ENCODE peak calls at places on chromosomes 13 and 19, in nine cellular contexts. One of them, this sample, is unnamed.
A peak's percentile ranks its signal among the peaks of the same experiment; 100 is the strongest.

GRCh38 chr19:18349524-18350128 is 9.2 kb downstream of the PGPEP1 start:
- DNase-seq in cardiac muscle cell: peak; percentile 76
- DNase-seq in breast epithelium: no peak
- DNase-seq in effector memory CD4-positive, alpha-beta T cell: no peak
- DNase-seq in left ventricle myocardium inferior: no peak
- DNase-seq in fibroblast of lung: peak; percentile 69
- DNase-seq in mammary epithelial cell: peak; percentile 39
- DNase-seq in mesenchymal stem cell: peak; percentile 61
- DNase-seq in tibial artery: no peak
- DNase-seq in this sample: peak; percentile 55

GRCh38 chr19:34556500-34556899 is 74.9 kb downstream of the WTIP start:
- DNase-seq in cardiac muscle cell: peak; percentile 50
- DNase-seq in breast epithelium: no peak
- DNase-seq in effector memory CD4-positive, alpha-beta T cell: no peak
- DNase-seq in left ventricle myocardium inferior: no peak
- DNase-seq in fibroblast of lung: no peak
- DNase-seq in mammary epithelial cell: peak; percentile 14
- DNase-seq in mesenchymal stem cell: no peak
- DNase-seq in tibial artery: no peak
- DNase-seq in this sample: peak; percentile 56

GRCh38 chr13:98746968-98747367 is 5.5 kb downstream of the SLC15A1 start:
- DNase-seq in cardiac muscle cell: peak; percentile 18
- DNase-seq in breast epithelium: no peak
- DNase-seq in effector memory CD4-positive, alpha-beta T cell: no peak
- DNase-seq in left ventricle myocardium inferior: no peak
- DNase-seq in fibroblast of lung: no peak
- DNase-seq in mammary epithelial cell: peak; percentile 37
- DNase-seq in mesenchymal stem cell: peak; percentile 37
- DNase-seq in tibial artery: no peak
- DNase-seq in this sample: no peak

GRCh38 chr19:6196361-6196760 is 60.9 kb downstream of the ACSBG2 start:
- DNase-seq in cardiac muscle cell: no peak
- DNase-seq in breast epithelium: no peak
- DNase-seq in effector memory CD4-positive, alpha-beta T cell: no peak
- DNase-seq in left ventricle myocardium inferior: no peak
- DNase-seq in fibroblast of lung: no peak
- DNase-seq in mammary epithelial cell: no peak
- DNase-seq in mesenchymal stem cell: no peak
- DNase-seq in tibial artery: no peak
- DNase-seq in this sample: no peak

GRCh38 chr13:97107815-97108534 is 113.7 kb upstream of the OXGR1 start:
- DNase-seq in cardiac muscle cell: peak; percentile 56
- DNase-seq in breast epithelium: peak; percentile 70
- DNase-seq in effector memory CD4-positive, alpha-beta T cell: no peak
- DNase-seq in left ventricle myocardium inferior: no peak
- DNase-seq in fibroblast of lung: no peak
- DNase-seq in mammary epithelial cell: no peak
- DNase-seq in mesenchymal stem cell: no peak
- DNase-seq in tibial artery: no peak
- DNase-seq in this sample: no peak

GRCh38 chr13:68816715-68817114 is 1290.9 kb upstream of the ATXN8OS start:
- DNase-seq in cardiac muscle cell: no peak
- DNase-seq in breast epithelium: no peak
- DNase-seq in effector memory CD4-positive, alpha-beta T cell: no peak
- DNase-seq in left ventricle myocardium inferior: no peak
- DNase-seq in fibroblast of lung: no peak
- DNase-seq in mammary epithelial cell: no peak
- DNase-seq in mesenchymal stem cell: no peak
- DNase-seq in tibial artery: no peak
- DNase-seq in this sample: no peak

GRCh38 chr13:29849731-29850212 is 645 bp downstream of the UBL3 start:
- DNase-seq in cardiac muscle cell: peak; percentile 54
- DNase-seq in breast epithelium: peak; percentile 66
- DNase-seq in effector memory CD4-positive, alpha-beta T cell: peak; percentile 24
- DNase-seq in left ventricle myocardium inferior: peak; percentile 45
- DNase-seq in fibroblast of lung: peak; percentile 46
- DNase-seq in mammary epithelial cell: peak; percentile 69
- DNase-seq in mesenchymal stem cell: peak; percentile 84
- DNase-seq in tibial artery: peak; percentile 80
- DNase-seq in this sample: peak; percentile 29

GRCh38 chr19:17703823-17704463 is 15.3 kb upstream of the MAP1S start:
- DNase-seq in cardiac muscle cell: peak; percentile 65
- DNase-seq in breast epithelium: no peak
- DNase-seq in effector memory CD4-positive, alpha-beta T cell: peak; percentile 59
- DNase-seq in left ventricle myocardium inferior: no peak
- DNase-seq in fibroblast of lung: peak; percentile 36
- DNase-seq in mammary epithelial cell: peak; percentile 32
- DNase-seq in mesenchymal stem cell: no peak
- DNase-seq in tibial artery: no peak
- DNase-seq in this sample: peak; percentile 49

GRCh38 chr19:19338082-19338481 is 17.5 kb downstream of the MAU2 start:
- DNase-seq in cardiac muscle cell: no peak
- DNase-seq in breast epithelium: no peak
- DNase-seq in effector memory CD4-positive, alpha-beta T cell: no peak
- DNase-seq in left ventricle myocardium inferior: no peak
- DNase-seq in fibroblast of lung: peak; percentile 18
- DNase-seq in mammary epithelial cell: peak; percentile 78
- DNase-seq in mesenchymal stem cell: no peak
- DNase-seq in tibial artery: no peak
- DNase-seq in this sample: no peak

GRCh38 chr13:66618702-66619101 is 611.4 kb downstream of the PCDH9 start:
- DNase-seq in cardiac muscle cell: peak; percentile 62
- DNase-seq in breast epithelium: no peak
- DNase-seq in effector memory CD4-positive, alpha-beta T cell: no peak
- DNase-seq in left ventricle myocardium inferior: no peak
- DNase-seq in fibroblast of lung: peak; percentile 72
- DNase-seq in mammary epithelial cell: peak; percentile 14
- DNase-seq in mesenchymal stem cell: peak; percentile 60
- DNase-seq in tibial artery: no peak
- DNase-seq in this sample: no peak

GRCh38 chr19:58559275-58560006 is 1.0 kb upstream of the UBE2M start:
- DNase-seq in cardiac muscle cell: peak; percentile 95
- DNase-seq in breast epithelium: peak; percentile 87
- DNase-seq in effector memory CD4-positive, alpha-beta T cell: peak; percentile 51
- DNase-seq in left ventricle myocardium inferior: peak; percentile 90
- DNase-seq in fibroblast of lung: peak; percentile 92
- DNase-seq in mammary epithelial cell: peak; percentile 77
- DNase-seq in mesenchymal stem cell: peak; percentile 95
- DNase-seq in tibial artery: peak; percentile 97
- DNase-seq in this sample: peak; percentile 95

DNA sequence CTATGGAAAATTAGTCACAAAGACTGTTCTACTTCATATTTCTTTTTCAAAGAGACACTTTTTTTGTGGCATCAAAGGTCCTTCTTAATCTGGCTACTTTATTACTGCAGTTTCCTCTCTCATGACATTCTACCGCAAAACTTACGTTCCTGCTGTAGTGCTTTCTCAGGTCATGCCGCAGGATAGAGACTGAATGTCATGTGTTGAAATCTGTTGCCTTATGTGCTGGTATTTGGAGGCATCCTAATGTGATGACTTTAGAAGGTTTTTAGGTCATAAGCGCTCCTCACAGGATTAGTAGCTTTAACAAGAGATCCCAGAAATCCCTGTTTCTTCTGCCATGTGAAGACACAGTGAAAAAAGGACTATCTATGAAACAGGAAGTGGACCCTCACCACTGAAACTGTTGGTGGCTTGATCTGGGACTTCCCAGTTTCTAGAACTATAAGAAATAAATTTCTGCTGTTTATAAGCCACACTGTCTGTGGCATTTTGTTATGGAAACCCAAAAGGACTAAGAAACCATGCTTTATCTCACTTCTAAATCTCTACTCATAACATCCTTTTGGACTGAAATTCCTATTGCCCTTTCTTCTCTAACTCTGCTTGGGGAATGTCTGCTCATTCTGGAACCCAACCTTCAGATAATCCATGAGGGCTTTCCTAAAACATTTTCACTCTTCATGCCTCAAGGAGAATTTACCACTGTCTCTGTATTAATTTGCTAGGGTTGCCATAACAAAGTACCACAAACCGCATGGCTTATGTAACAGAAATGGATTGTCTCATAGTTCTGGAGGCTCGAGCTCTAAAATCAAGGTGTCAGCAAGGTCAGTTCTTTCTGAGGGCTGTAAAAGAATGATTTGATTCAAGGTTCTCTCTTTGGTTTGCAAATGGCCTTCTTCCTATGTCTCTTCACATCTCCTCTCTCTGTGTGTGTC is 209.5 kb downstream of the LACC1 start:
- DNase-seq in cardiac muscle cell: no peak
- DNase-seq in breast epithelium: no peak
- DNase-seq in effector memory CD4-positive, alpha-beta T cell: no peak
- DNase-seq in left ventricle myocardium inferior: no peak
- DNase-seq in fibroblast of lung: no peak
- DNase-seq in mammary epithelial cell: peak; percentile 53
- DNase-seq in mesenchymal stem cell: peak; percentile 17
- DNase-seq in tibial artery: no peak
- DNase-seq in this sample: no peak
- H3K27me3 ChIP-seq in cardiac muscle cell: no peaks in the 10 kb centered on the region
- H3K27me3 ChIP-seq in breast epithelium: no peaks in the 10 kb centered on the region
- H3K27me3 ChIP-seq in effector memory CD4-positive, alpha-beta T cell: no peaks in the 10 kb centered on the region
- H3K27me3 ChIP-seq in left ventricle myocardium inferior: no peaks in the 10 kb centered on the region
- H3K27me3 ChIP-seq in fibroblast of lung: peaks cover 2% of the 10 kb centered on the region
- H3K27me3 ChIP-seq in mammary epithelial cell: no peaks in the 10 kb centered on the region
- H3K27me3 ChIP-seq in mesenchymal stem cell: no peaks in the 10 kb centered on the region
- H3K27me3 ChIP-seq in tibial artery: no peaks in the 10 kb centered on the region
- H3K27me3 ChIP-seq in this sample: no peaks in the 10 kb centered on the region

DNA sequence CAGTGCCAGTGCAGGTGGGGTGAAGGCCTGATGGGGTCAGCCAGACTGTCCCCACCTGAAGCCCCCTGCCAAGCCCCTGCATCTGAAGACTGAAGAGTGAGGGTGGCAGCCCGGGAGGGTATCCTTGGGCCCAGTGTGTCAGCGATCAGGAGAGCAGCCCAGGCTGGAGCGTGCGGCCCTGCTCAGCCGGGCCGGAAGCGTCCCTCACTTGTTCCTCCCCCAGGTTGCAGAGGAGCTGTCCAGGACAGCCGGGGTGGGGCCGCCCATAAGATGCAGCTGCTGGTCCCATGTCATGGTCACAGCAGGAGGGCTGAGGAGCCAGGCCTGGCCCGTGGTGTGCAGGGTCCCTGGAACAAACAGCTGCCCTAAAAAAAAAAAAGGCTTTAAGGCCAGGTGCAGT is 55.4 kb downstream of the KDM4B start:
- DNase-seq in cardiac muscle cell: no peak
- DNase-seq in breast epithelium: no peak
- DNase-seq in effector memory CD4-positive, alpha-beta T cell: no peak
- DNase-seq in left ventricle myocardium inferior: no peak
- DNase-seq in fibroblast of lung: no peak
- DNase-seq in mammary epithelial cell: no peak
- DNase-seq in mesenchymal stem cell: no peak
- DNase-seq in tibial artery: no peak
- DNase-seq in this sample: peak; percentile 62
- H3K27ac ChIP-seq in cardiac muscle cell: no peak overlapping the region
- H3K27ac ChIP-seq in breast epithelium: peak overlapping the region; percentile 25
- H3K27ac ChIP-seq in effector memory CD4-positive, alpha-beta T cell: no peak overlapping the region
- H3K27ac ChIP-seq in left ventricle myocardium inferior: no peak overlapping the region
- H3K27ac ChIP-seq in fibroblast of lung: no peak overlapping the region
- H3K27ac ChIP-seq in mammary epithelial cell: no peak overlapping the region
- H3K27ac ChIP-seq in mesenchymal stem cell: no peak overlapping the region
- H3K27ac ChIP-seq in tibial artery: no peak overlapping the region
- H3K27ac ChIP-seq in this sample: peak overlapping the region; percentile 85

GRCh38 chr13:109759609-109760008 is 26.8 kb downstream of the IRS2 start:
- DNase-seq in cardiac muscle cell: no peak
- DNase-seq in breast epithelium: no peak
- DNase-seq in effector memory CD4-positive, alpha-beta T cell: no peak
- DNase-seq in left ventricle myocardium inferior: no peak
- DNase-seq in fibroblast of lung: no peak
- DNase-seq in mammary epithelial cell: no peak
- DNase-seq in mesenchymal stem cell: no peak
- DNase-seq in tibial artery: no peak
- DNase-seq in this sample: no peak
- H3K36me3 ChIP-seq in cardiac muscle cell: no peaks in the 10 kb centered on the region
- H3K36me3 ChIP-seq in breast epithelium: no peaks in the 10 kb centered on the region
- H3K36me3 ChIP-seq in effector memory CD4-positive, alpha-beta T cell: peaks cover 15% of the 10 kb centered on the region
- H3K36me3 ChIP-seq in left ventricle myocardium inferior: peaks cover 16% of the 10 kb centered on the region
- H3K36me3 ChIP-seq in fibroblast of lung: no peaks in the 10 kb centered on the region
- H3K36me3 ChIP-seq in mammary epithelial cell: peaks cover 18% of the 10 kb centered on the region
- H3K36me3 ChIP-seq in mesenchymal stem cell: peaks cover 16% of the 10 kb centered on the region
- H3K36me3 ChIP-seq in tibial artery: peaks cover 22% of the 10 kb centered on the region
- H3K36me3 ChIP-seq in this sample: peaks cover 15% of the 10 kb centered on the region

GRCh38 chr13:50129065-50129922 is 114.0 kb downstream of the KCNRG start:
- DNase-seq in cardiac muscle cell: peak; percentile 27
- DNase-seq in breast epithelium: no peak
- DNase-seq in effector memory CD4-positive, alpha-beta T cell: no peak
- DNase-seq in left ventricle myocardium inferior: peak; percentile 25
- DNase-seq in fibroblast of lung: no peak
- DNase-seq in mammary epithelial cell: no peak
- DNase-seq in mesenchymal stem cell: peak; percentile 23
- DNase-seq in tibial artery: peak; percentile 75
- DNase-seq in this sample: no peak

GRCh38 chr13:50129923-50130685 is 114.9 kb downstream of the KCNRG start:
- DNase-seq in cardiac muscle cell: peak; percentile 61
- DNase-seq in breast epithelium: no peak
- DNase-seq in effector memory CD4-positive, alpha-beta T cell: no peak
- DNase-seq in left ventricle myocardium inferior: peak; percentile 37
- DNase-seq in fibroblast of lung: peak; percentile 46
- DNase-seq in mammary epithelial cell: no peak
- DNase-seq in mesenchymal stem cell: peak; percentile 64
- DNase-seq in tibial artery: peak; percentile 85
- DNase-seq in this sample: no peak

GRCh38 chr13:50127726-50128291 is 112.6 kb downstream of the KCNRG start:
- DNase-seq in cardiac muscle cell: no peak
- DNase-seq in breast epithelium: no peak
- DNase-seq in effector memory CD4-positive, alpha-beta T cell: no peak
- DNase-seq in left ventricle myocardium inferior: no peak
- DNase-seq in fibroblast of lung: no peak
- DNase-seq in mammary epithelial cell: no peak
- DNase-seq in mesenchymal stem cell: no peak
- DNase-seq in tibial artery: no peak
- DNase-seq in this sample: no peak

GRCh38 chr13:50127017-50127725 is 111.9 kb downstream of the KCNRG start:
- DNase-seq in cardiac muscle cell: peak; percentile 76
- DNase-seq in breast epithelium: no peak
- DNase-seq in effector memory CD4-positive, alpha-beta T cell: peak; percentile 40
- DNase-seq in left ventricle myocardium inferior: peak; percentile 58
- DNase-seq in fibroblast of lung: peak; percentile 69
- DNase-seq in mammary epithelial cell: no peak
- DNase-seq in mesenchymal stem cell: peak; percentile 88
- DNase-seq in tibial artery: peak; percentile 75
- DNase-seq in this sample: no peak

DNA sequence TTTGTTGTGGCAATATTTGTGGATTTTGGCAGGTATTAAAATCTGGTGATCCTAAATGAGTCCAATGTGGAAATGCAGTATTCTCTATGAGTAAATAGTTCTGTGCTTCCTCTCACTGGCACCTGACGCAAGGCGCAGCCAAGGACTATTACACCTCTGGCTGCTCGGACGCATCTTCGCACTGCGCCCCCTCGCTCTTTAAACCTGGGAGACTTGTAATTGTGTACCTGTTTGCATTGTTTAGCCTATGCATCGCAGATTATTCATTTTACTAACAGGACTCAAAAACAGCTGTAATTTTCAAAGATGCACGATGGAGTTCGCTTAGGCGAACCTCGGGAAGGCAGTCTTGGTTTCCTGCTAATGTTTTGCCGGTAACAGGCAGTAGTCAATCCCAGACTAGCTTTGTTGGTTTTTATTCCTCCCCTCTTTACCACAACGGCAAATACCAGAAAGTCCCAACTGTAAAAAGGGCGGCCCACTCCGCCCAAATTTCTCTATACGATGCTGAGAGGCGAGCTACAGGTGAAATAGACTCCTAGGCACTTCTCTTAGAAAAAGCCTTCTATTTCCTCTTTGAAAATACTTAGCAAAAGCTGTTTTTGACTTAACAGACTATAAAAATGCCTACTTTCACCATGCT is 113.3 kb downstream of the KCNRG start:
- DNase-seq in cardiac muscle cell: peak; percentile 3
- DNase-seq in breast epithelium: no peak
- DNase-seq in effector memory CD4-positive, alpha-beta T cell: no peak
- DNase-seq in left ventricle myocardium inferior: no peak
- DNase-seq in fibroblast of lung: no peak
- DNase-seq in mammary epithelial cell: no peak
- DNase-seq in mesenchymal stem cell: no peak
- DNase-seq in tibial artery: no peak
- DNase-seq in this sample: no peak
- H3K27me3 ChIP-seq in cardiac muscle cell: peaks cover 79% of the 10 kb centered on the region
- H3K27me3 ChIP-seq in breast epithelium: peaks cover 2% of the 10 kb centered on the region
- H3K27me3 ChIP-seq in effector memory CD4-positive, alpha-beta T cell: peaks cover 52% of the 10 kb centered on the region
- H3K27me3 ChIP-seq in left ventricle myocardium inferior: peaks cover 53% of the 10 kb centered on the region
- H3K27me3 ChIP-seq in fibroblast of lung: peaks cover 4% of the 10 kb centered on the region
- H3K27me3 ChIP-seq in mammary epithelial cell: peaks cover 25% of the 10 kb centered on the region
- H3K27me3 ChIP-seq in mesenchymal stem cell: peaks cover 4% of the 10 kb centered on the region
- H3K27me3 ChIP-seq in tibial artery: peaks cover 2% of the 10 kb centered on the region
- H3K27me3 ChIP-seq in this sample: no peaks in the 10 kb centered on the region

This sample was measured in WERI-Rb-1.